ENCODE peak calls at places on chromosomes 13 and 19, in six cellular contexts. D, C, T, W, S and I are unnamed samples.

GRCh38 chr13:40233731-40234195 is 432.7 kb downstream of the FOXO1 start:
- DNase-seq in S (peak; percentile 97), W (no peak), T (no peak), D (no peak), C (no peak), I (no peak)

GRCh38 chr13:66644855-66645460 is 585.2 kb downstream of the PCDH9 start:
- DNase-seq in W (no peak), T (no peak), S (no peak), D (no peak), C (no peak), I (no peak)

GRCh38 chr13:113407103-113407530 is 43.2 kb upstream of the GRTP1 start:
- DNase-seq in C (no peak), W (no peak), D (no peak), S (no peak), T (no peak), I (no peak)

GRCh38 chr13:114113961-114114360 is 18.5 kb downstream of the RASA3 start:
- DNase-seq in T (peak; percentile 4), C (no peak), S (no peak), D (no peak), W (no peak), I (no peak)

GRCh38 chr19:14091086-14091884 is 734 bp upstream of the SAMD1 start:
- DNase-seq in T (peak; percentile 62), W (peak; percentile 60), D (peak; percentile 60), S (peak; percentile 23), C (peak; percentile 85), I (peak; percentile 77)

GRCh38 chr13:42363941-42364612 is 92.1 kb downstream of the AKAP11 start:
- DNase-seq in C (peak; percentile 84), W (no peak), D (no peak), T (no peak), S (no peak), I (peak; percentile 66)

GRCh38 chr13:27419333-27419732 is 5.1 kb upstream of the GTF3A start:
- DNase-seq in S (no peak), D (no peak), W (no peak), T (no peak), C (peak; percentile 55), I (no peak)

GRCh38 chr13:50055454-50055853 is 40.2 kb downstream of the KCNRG start:
- DNase-seq in T (no peak), S (no peak), W (no peak), C (no peak), D (no peak), I (no peak)

GRCh38 chr13:105627270-105627669 is 908.2 kb downstream of the EFNB2 start:
- DNase-seq in D (no peak), C (no peak), T (no peak), S (no peak), W (no peak), I (no peak)

GRCh38 chr19:23273022-23273593 is 22.9 kb upstream of the ZNF724 start:
- DNase-seq in D (no peak), T (peak; percentile 7), C (no peak), W (peak; percentile 7), S (no peak), I (peak; percentile 2)

GRCh38 chr13:77235456-77236022 is 91.4 kb downstream of the MYCBP2 start:
- DNase-seq in S (no peak), D (no peak), W (no peak), T (no peak), C (no peak), I (no peak)

GRCh38 chr19:35436477-35437141 is 11.4 kb upstream of the FFAR2 start:
- DNase-seq in C (peak; percentile 13), D (no peak), S (no peak), W (peak; percentile 69), T (no peak), I (peak; percentile 88)

GRCh38 chr19:33289261-33289660 is 13.1 kb downstream of the CEBPA start:
- DNase-seq in S (no peak), C (no peak), D (no peak), W (no peak), T (no peak), I (no peak)

GRCh38 chr13:30313307-30313706 is 6.0 kb upstream of the KATNAL1 start:
- DNase-seq in D (no peak), W (no peak), T (no peak), C (no peak), S (no peak), I (no peak)

GRCh38 chr13:111166882-111167281 is 51.8 kb downstream of the ARHGEF7 start:
- DNase-seq in D (no peak), W (no peak), C (no peak), T (no peak), S (no peak), I (no peak)

GRCh38 chr19:41795031-41795461 is 1.3 kb upstream of the CEACAM3 start:
- DNase-seq in C (peak; percentile 59), S (peak; percentile 49), D (no peak), T (peak; percentile 68), W (peak; percentile 40), I (peak; percentile 27)

GRCh38 chr13:74187564-74187963 is 53.4 kb upstream of the KLF12 start:
- DNase-seq in W (no peak), T (no peak), D (no peak), C (peak; percentile 61), S (no peak), I (peak; percentile 27)